ENCODE peak calls at places on chromosome 3, in eight cellular contexts. One of them, this sample, is unnamed.

GRCh38 chr3:23791678-23792077 is 14.1 kb upstream of the UBE2E1 start:
- DNase-seq in HCT116: no peak
- DNase-seq in esophagus squamous epithelium: no peak
- DNase-seq in left lung: no peak
- DNase-seq in kidney: no peak
- DNase-seq in CD8-positive, alpha-beta T cell: no peak
- DNase-seq in left ventricle myocardium inferior: no peak
- DNase-seq in naive thymus-derived CD4-positive, alpha-beta T cell: no peak
- DNase-seq in this sample: no peak

GRCh38 chr3:128748527-128748926 is 22.5 kb downstream of the RAB7A start:
- DNase-seq in HCT116: no peak
- DNase-seq in esophagus squamous epithelium: no peak
- DNase-seq in left lung: no peak
- DNase-seq in kidney: no peak
- DNase-seq in CD8-positive, alpha-beta T cell: no peak
- DNase-seq in left ventricle myocardium inferior: no peak
- DNase-seq in naive thymus-derived CD4-positive, alpha-beta T cell: no peak
- DNase-seq in this sample: no peak

GRCh38 chr3:62371735-62372591 is 1.4 kb downstream of the FEZF2 start:
- DNase-seq in HCT116: no peak
- DNase-seq in esophagus squamous epithelium: no peak
- DNase-seq in left lung: no peak
- DNase-seq in kidney: no peak
- DNase-seq in CD8-positive, alpha-beta T cell: no peak
- DNase-seq in left ventricle myocardium inferior: no peak
- DNase-seq in naive thymus-derived CD4-positive, alpha-beta T cell: no peak
- DNase-seq in this sample: no peak

GRCh38 chr3:4322635-4323034 is 19.5 kb downstream of the SETMAR start:
- DNase-seq in HCT116: no peak
- DNase-seq in esophagus squamous epithelium: no peak
- DNase-seq in left lung: no peak
- DNase-seq in kidney: no peak
- DNase-seq in CD8-positive, alpha-beta T cell: no peak
- DNase-seq in left ventricle myocardium inferior: no peak
- DNase-seq in naive thymus-derived CD4-positive, alpha-beta T cell: no peak
- DNase-seq in this sample: no peak

GRCh38 chr3:134675726-134676252 is 25.0 kb upstream of the KY start:
- DNase-seq in HCT116: no peak
- DNase-seq in esophagus squamous epithelium: no peak
- DNase-seq in left lung: no peak
- DNase-seq in kidney: no peak
- DNase-seq in CD8-positive, alpha-beta T cell: no peak
- DNase-seq in left ventricle myocardium inferior: no peak
- DNase-seq in naive thymus-derived CD4-positive, alpha-beta T cell: no peak
- DNase-seq in this sample: no peak

GRCh38 chr3:30539772-30540171 is 66.6 kb upstream of the TGFBR2 start:
- DNase-seq in HCT116: no peak
- DNase-seq in esophagus squamous epithelium: no peak
- DNase-seq in left lung: no peak
- DNase-seq in kidney: no peak
- DNase-seq in CD8-positive, alpha-beta T cell: no peak
- DNase-seq in left ventricle myocardium inferior: no peak
- DNase-seq in naive thymus-derived CD4-positive, alpha-beta T cell: no peak
- DNase-seq in this sample: no peak

GRCh38 chr3:65288781-65289180 is 601.0 kb upstream of the ADAMTS9 start:
- DNase-seq in HCT116: no peak
- DNase-seq in esophagus squamous epithelium: no peak
- DNase-seq in left lung: no peak
- DNase-seq in kidney: no peak
- DNase-seq in CD8-positive, alpha-beta T cell: no peak
- DNase-seq in left ventricle myocardium inferior: no peak
- DNase-seq in naive thymus-derived CD4-positive, alpha-beta T cell: no peak
- DNase-seq in this sample: no peak

GRCh38 chr3:129888739-129889138 is 4.8 kb downstream of the TMCC1 start:
- DNase-seq in HCT116: peak; percentile 44
- DNase-seq in esophagus squamous epithelium: no peak
- DNase-seq in left lung: no peak
- DNase-seq in kidney: no peak
- DNase-seq in CD8-positive, alpha-beta T cell: no peak
- DNase-seq in left ventricle myocardium inferior: no peak
- DNase-seq in naive thymus-derived CD4-positive, alpha-beta T cell: no peak
- DNase-seq in this sample: no peak

GRCh38 chr3:60609446-60609845 is 641.8 kb downstream of the FHIT start:
- DNase-seq in HCT116: no peak
- DNase-seq in esophagus squamous epithelium: no peak
- DNase-seq in left lung: no peak
- DNase-seq in kidney: no peak
- DNase-seq in CD8-positive, alpha-beta T cell: no peak
- DNase-seq in left ventricle myocardium inferior: no peak
- DNase-seq in naive thymus-derived CD4-positive, alpha-beta T cell: no peak
- DNase-seq in this sample: no peak

GRCh38 chr3:74643636-74644035 is 29.2 kb upstream of the CNTN3 start:
- DNase-seq in HCT116: no peak
- DNase-seq in esophagus squamous epithelium: no peak
- DNase-seq in left lung: no peak
- DNase-seq in kidney: peak; percentile 83
- DNase-seq in CD8-positive, alpha-beta T cell: no peak
- DNase-seq in left ventricle myocardium inferior: peak; percentile 66
- DNase-seq in naive thymus-derived CD4-positive, alpha-beta T cell: no peak
- DNase-seq in this sample: peak; percentile 66

GRCh38 chr3:181725033-181725775 is 13.5 kb downstream of the SOX2 start:
- DNase-seq in HCT116: no peak
- DNase-seq in esophagus squamous epithelium: no peak
- DNase-seq in left lung: no peak
- DNase-seq in kidney: no peak
- DNase-seq in CD8-positive, alpha-beta T cell: no peak
- DNase-seq in left ventricle myocardium inferior: no peak
- DNase-seq in naive thymus-derived CD4-positive, alpha-beta T cell: no peak
- DNase-seq in this sample: no peak
- H3K27ac ChIP-seq in HCT116: no peak overlapping the region
- H3K27ac ChIP-seq in esophagus squamous epithelium: peak overlapping the region; percentile 90
- H3K27ac ChIP-seq in left lung: no peak overlapping the region
- H3K27ac ChIP-seq in kidney: no peak overlapping the region
- H3K27ac ChIP-seq in CD8-positive, alpha-beta T cell: no peak overlapping the region
- H3K27ac ChIP-seq in left ventricle myocardium inferior: no peak overlapping the region
- H3K27ac ChIP-seq in naive thymus-derived CD4-positive, alpha-beta T cell: no peak overlapping the region
- H3K27ac ChIP-seq in this sample: no peak overlapping the region

DNA sequence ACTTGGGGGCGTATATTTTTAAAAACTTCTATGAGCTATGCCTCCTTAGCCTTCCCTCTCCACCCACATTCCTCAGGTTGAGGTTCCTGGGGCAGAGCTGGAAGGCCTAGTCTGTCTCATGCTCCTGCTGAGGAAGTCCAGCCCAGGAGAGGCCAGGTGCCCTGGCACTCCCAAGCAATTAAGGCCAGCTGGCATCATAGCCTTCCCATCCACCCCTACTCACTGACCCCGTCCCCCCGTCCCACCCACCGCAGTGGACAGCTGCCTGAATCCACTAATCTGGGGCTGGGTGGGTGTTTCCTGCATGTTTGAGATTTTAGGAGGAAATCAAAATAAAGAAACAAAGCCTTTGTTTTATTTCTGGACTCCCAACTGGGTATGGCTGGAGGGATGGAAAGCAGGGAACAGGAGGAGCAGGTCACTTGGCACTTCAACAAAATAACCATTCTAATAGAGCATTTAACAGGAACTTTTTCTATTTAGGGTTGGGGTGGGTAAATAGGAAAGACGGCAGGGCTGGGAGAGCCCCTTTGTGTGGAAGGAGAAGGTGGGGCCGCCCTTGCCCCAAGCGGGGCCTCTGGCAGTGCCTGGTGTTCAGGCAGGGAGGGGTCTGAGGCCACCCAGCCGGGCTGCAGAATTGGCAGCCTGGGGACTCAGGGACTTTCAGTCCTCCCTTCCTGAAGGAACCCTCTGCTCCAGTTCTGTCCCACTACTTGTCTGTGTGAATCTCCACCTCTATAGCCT is 8.5 kb downstream of the MRAS start:
- DNase-seq in HCT116: no peak
- DNase-seq in esophagus squamous epithelium: no peak
- DNase-seq in left lung: no peak
- DNase-seq in kidney: peak; percentile 86
- DNase-seq in CD8-positive, alpha-beta T cell: no peak
- DNase-seq in left ventricle myocardium inferior: no peak
- DNase-seq in naive thymus-derived CD4-positive, alpha-beta T cell: no peak
- DNase-seq in this sample: peak; percentile 58
- H3K27ac ChIP-seq in HCT116: no peak overlapping the region
- H3K27ac ChIP-seq in esophagus squamous epithelium: no peak overlapping the region
- H3K27ac ChIP-seq in left lung: no peak overlapping the region
- H3K27ac ChIP-seq in kidney: no peak overlapping the region
- H3K27ac ChIP-seq in CD8-positive, alpha-beta T cell: no peak overlapping the region
- H3K27ac ChIP-seq in left ventricle myocardium inferior: peak overlapping the region; percentile 92
- H3K27ac ChIP-seq in naive thymus-derived CD4-positive, alpha-beta T cell: no peak overlapping the region
- H3K27ac ChIP-seq in this sample: peak overlapping the region; percentile 61

DNA sequence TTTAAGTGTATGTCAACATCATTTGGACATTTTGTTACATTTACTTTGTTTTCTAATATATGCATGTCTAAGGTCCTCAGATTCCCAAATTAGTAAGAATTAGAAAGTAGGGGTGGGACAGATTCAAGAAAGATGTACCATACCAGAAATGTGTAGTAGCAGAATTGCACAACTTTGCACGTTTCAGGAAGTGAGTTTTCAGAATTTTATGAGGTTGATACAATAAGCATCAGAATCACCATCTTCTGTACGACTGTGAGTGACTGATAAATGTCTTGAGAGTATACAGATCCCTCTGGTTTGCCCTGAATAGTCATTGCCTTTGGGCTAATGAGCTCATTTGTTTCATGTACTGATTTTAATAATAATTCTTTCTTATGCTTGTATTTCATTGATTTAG is 9.3 kb downstream of the ARIH2 start:
- DNase-seq in HCT116: no peak
- DNase-seq in esophagus squamous epithelium: no peak
- DNase-seq in left lung: no peak
- DNase-seq in kidney: no peak
- DNase-seq in CD8-positive, alpha-beta T cell: no peak
- DNase-seq in left ventricle myocardium inferior: no peak
- DNase-seq in naive thymus-derived CD4-positive, alpha-beta T cell: no peak
- DNase-seq in this sample: no peak
- H3K27ac ChIP-seq in HCT116: no peak overlapping the region
- H3K27ac ChIP-seq in esophagus squamous epithelium: peak overlapping the region; percentile 77
- H3K27ac ChIP-seq in left lung: peak overlapping the region; percentile 23
- H3K27ac ChIP-seq in kidney: no peak overlapping the region
- H3K27ac ChIP-seq in CD8-positive, alpha-beta T cell: no peak overlapping the region
- H3K27ac ChIP-seq in left ventricle myocardium inferior: peak overlapping the region; percentile 87
- H3K27ac ChIP-seq in naive thymus-derived CD4-positive, alpha-beta T cell: no peak overlapping the region
- H3K27ac ChIP-seq in this sample: no peak overlapping the region

GRCh38 chr3:50157821-50158556 is 2.9 kb downstream of the SEMA3F start:
- DNase-seq in HCT116: no peak
- DNase-seq in esophagus squamous epithelium: no peak
- DNase-seq in left lung: no peak
- DNase-seq in kidney: no peak
- DNase-seq in CD8-positive, alpha-beta T cell: no peak
- DNase-seq in left ventricle myocardium inferior: no peak
- DNase-seq in naive thymus-derived CD4-positive, alpha-beta T cell: no peak
- DNase-seq in this sample: no peak

GRCh38 chr3:50161320-50161719 is 6.2 kb downstream of the SEMA3F start:
- DNase-seq in HCT116: no peak
- DNase-seq in esophagus squamous epithelium: no peak
- DNase-seq in left lung: no peak
- DNase-seq in kidney: no peak
- DNase-seq in CD8-positive, alpha-beta T cell: no peak
- DNase-seq in left ventricle myocardium inferior: no peak
- DNase-seq in naive thymus-derived CD4-positive, alpha-beta T cell: no peak
- DNase-seq in this sample: no peak

GRCh38 chr3:50158747-50159146 is 3.6 kb downstream of the SEMA3F start:
- DNase-seq in HCT116: no peak
- DNase-seq in esophagus squamous epithelium: no peak
- DNase-seq in left lung: no peak
- DNase-seq in kidney: no peak
- DNase-seq in CD8-positive, alpha-beta T cell: no peak
- DNase-seq in left ventricle myocardium inferior: no peak
- DNase-seq in naive thymus-derived CD4-positive, alpha-beta T cell: no peak
- DNase-seq in this sample: no peak

GRCh38 chr3:50162034-50162883 is 7.1 kb downstream of the SEMA3F start:
- DNase-seq in HCT116: no peak
- DNase-seq in esophagus squamous epithelium: no peak
- DNase-seq in left lung: no peak
- DNase-seq in kidney: no peak
- DNase-seq in CD8-positive, alpha-beta T cell: no peak
- DNase-seq in left ventricle myocardium inferior: no peak
- DNase-seq in naive thymus-derived CD4-positive, alpha-beta T cell: no peak
- DNase-seq in this sample: no peak

GRCh38 chr3:50160561-50160983 is 5.4 kb downstream of the SEMA3F start:
- DNase-seq in HCT116: no peak
- DNase-seq in esophagus squamous epithelium: no peak
- DNase-seq in left lung: no peak
- DNase-seq in kidney: peak; percentile 88
- DNase-seq in CD8-positive, alpha-beta T cell: no peak
- DNase-seq in left ventricle myocardium inferior: peak; percentile 54
- DNase-seq in naive thymus-derived CD4-positive, alpha-beta T cell: no peak
- DNase-seq in this sample: peak; percentile 88
- H3K27ac ChIP-seq in HCT116: no peak overlapping the region
- H3K27ac ChIP-seq in esophagus squamous epithelium: peak overlapping the region; percentile 97
- H3K27ac ChIP-seq in left lung: peak overlapping the region; percentile 57
- H3K27ac ChIP-seq in kidney: peak overlapping the region; percentile 79
- H3K27ac ChIP-seq in CD8-positive, alpha-beta T cell: no peak overlapping the region
- H3K27ac ChIP-seq in left ventricle myocardium inferior: peak overlapping the region; percentile 88
- H3K27ac ChIP-seq in naive thymus-derived CD4-positive, alpha-beta T cell: no peak overlapping the region
- H3K27ac ChIP-seq in this sample: peak overlapping the region; percentile 54

DNA sequence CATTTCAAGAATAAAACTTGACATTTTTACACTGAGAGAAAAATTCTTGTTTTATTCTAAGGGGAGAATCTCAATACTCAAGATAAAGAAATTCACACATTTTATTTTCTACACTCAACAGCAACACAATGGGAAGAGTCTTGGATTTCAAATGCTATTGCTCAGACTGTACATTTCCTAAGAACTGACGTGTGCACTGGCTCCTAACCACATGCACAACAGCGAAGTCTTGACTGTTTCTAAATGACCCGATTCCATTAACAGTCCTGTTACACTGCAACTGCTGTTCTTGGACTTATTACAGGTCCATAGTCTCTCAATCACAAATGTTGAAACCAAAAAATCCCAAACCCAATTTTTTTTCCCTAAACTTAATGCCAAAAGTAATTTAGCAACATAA is 20.9 kb downstream of the ZXDC start:
- DNase-seq in HCT116: no peak
- DNase-seq in esophagus squamous epithelium: no peak
- DNase-seq in left lung: no peak
- DNase-seq in kidney: no peak
- DNase-seq in CD8-positive, alpha-beta T cell: no peak
- DNase-seq in left ventricle myocardium inferior: no peak
- DNase-seq in naive thymus-derived CD4-positive, alpha-beta T cell: no peak
- DNase-seq in this sample: no peak
- H3K27ac ChIP-seq in HCT116: no peak overlapping the region
- H3K27ac ChIP-seq in esophagus squamous epithelium: no peak overlapping the region
- H3K27ac ChIP-seq in left lung: no peak overlapping the region
- H3K27ac ChIP-seq in kidney: no peak overlapping the region
- H3K27ac ChIP-seq in CD8-positive, alpha-beta T cell: no peak overlapping the region
- H3K27ac ChIP-seq in left ventricle myocardium inferior: no peak overlapping the region
- H3K27ac ChIP-seq in naive thymus-derived CD4-positive, alpha-beta T cell: no peak overlapping the region
- H3K27ac ChIP-seq in this sample: no peak overlapping the region

This sample was measured in right cardiac atrium.